ENCODE peak calls at places on chromosome 5, in six cellular contexts. One of them, this sample, is unnamed.

GRCh38 chr5:173454764-173455598 is 126.8 kb upstream of the STC2 start:
- DNase-seq in GM12864: no peak
- DNase-seq in fibroblast of lung: peak
- DNase-seq in hepatocyte: peak
- DNase-seq in SK-N-SH: no peak
- DNase-seq in cardiac muscle cell: peak
- DNase-seq in this sample: no peak

GRCh38 chr5:15183520-15183919 is 311.9 kb upstream of the ANKH start:
- DNase-seq in GM12864: no peak
- DNase-seq in fibroblast of lung: no peak
- DNase-seq in hepatocyte: no peak
- DNase-seq in SK-N-SH: no peak
- DNase-seq in cardiac muscle cell: peak
- DNase-seq in this sample: no peak

GRCh38 chr5:135541969-135542502 is 6.3 kb upstream of the NEUROG1 start:
- DNase-seq in GM12864: no peak
- DNase-seq in fibroblast of lung: no peak
- DNase-seq in hepatocyte: no peak
- DNase-seq in SK-N-SH: no peak
- DNase-seq in cardiac muscle cell: no peak
- DNase-seq in this sample: no peak

GRCh38 chr5:139747583-139748504 is 47.8 kb upstream of the PSD2 start:
- DNase-seq in GM12864: no peak
- DNase-seq in fibroblast of lung: peak
- DNase-seq in hepatocyte: peak
- DNase-seq in SK-N-SH: peak
- DNase-seq in cardiac muscle cell: peak
- DNase-seq in this sample: peak

GRCh38 chr5:141762790-141763368 is 80.8 kb upstream of the ARAP3 start:
- DNase-seq in GM12864: no peak
- DNase-seq in fibroblast of lung: no peak
- DNase-seq in hepatocyte: no peak
- DNase-seq in SK-N-SH: no peak
- DNase-seq in cardiac muscle cell: peak
- DNase-seq in this sample: no peak

GRCh38 chr5:158741296-158741695 is 358.4 kb downstream of the EBF1 start:
- DNase-seq in GM12864: no peak
- DNase-seq in fibroblast of lung: no peak
- DNase-seq in hepatocyte: no peak
- DNase-seq in SK-N-SH: no peak
- DNase-seq in cardiac muscle cell: no peak
- DNase-seq in this sample: no peak

GRCh38 chr5:6317133-6317532 is 61.2 kb downstream of the MED10 start:
- DNase-seq in GM12864: no peak
- DNase-seq in fibroblast of lung: no peak
- DNase-seq in hepatocyte: no peak
- DNase-seq in SK-N-SH: no peak
- DNase-seq in cardiac muscle cell: no peak
- DNase-seq in this sample: no peak

GRCh38 chr5:139394123-139394653 is 716 bp downstream of the PROB1 start:
- DNase-seq in GM12864: no peak
- DNase-seq in fibroblast of lung: no peak
- DNase-seq in hepatocyte: peak
- DNase-seq in SK-N-SH: peak
- DNase-seq in cardiac muscle cell: peak
- DNase-seq in this sample: peak

GRCh38 chr5:142584843-142585242 is 101.0 kb downstream of the FGF1 start:
- DNase-seq in GM12864: no peak
- DNase-seq in fibroblast of lung: peak
- DNase-seq in hepatocyte: no peak
- DNase-seq in SK-N-SH: no peak
- DNase-seq in cardiac muscle cell: peak
- DNase-seq in this sample: no peak

GRCh38 chr5:151890299-151890698 is 34.4 kb downstream of the GLRA1 start:
- DNase-seq in GM12864: no peak
- DNase-seq in fibroblast of lung: no peak
- DNase-seq in hepatocyte: no peak
- DNase-seq in SK-N-SH: no peak
- DNase-seq in cardiac muscle cell: no peak
- DNase-seq in this sample: no peak

GRCh38 chr5:138464018-138464387 is 1.3 kb upstream of the EGR1 start:
- DNase-seq in GM12864: peak
- DNase-seq in fibroblast of lung: peak
- DNase-seq in hepatocyte: peak
- DNase-seq in SK-N-SH: peak
- DNase-seq in cardiac muscle cell: peak
- DNase-seq in this sample: peak

GRCh38 chr5:56310711-56311204 is 77.6 kb upstream of the ANKRD55 start:
- DNase-seq in GM12864: no peak
- DNase-seq in fibroblast of lung: peak
- DNase-seq in hepatocyte: no peak
- DNase-seq in SK-N-SH: peak
- DNase-seq in cardiac muscle cell: peak
- DNase-seq in this sample: no peak

GRCh38 chr5:169650701-169651331 is 13.7 kb downstream of the DOCK2 start:
- DNase-seq in GM12864: peak
- DNase-seq in fibroblast of lung: peak
- DNase-seq in hepatocyte: no peak
- DNase-seq in SK-N-SH: no peak
- DNase-seq in cardiac muscle cell: peak
- DNase-seq in this sample: no peak

GRCh38 chr5:149549461-149550266 is 1.6 kb downstream of the CSNK1A1 start:
- DNase-seq in GM12864: peak
- DNase-seq in fibroblast of lung: peak
- DNase-seq in hepatocyte: peak
- DNase-seq in SK-N-SH: peak
- DNase-seq in cardiac muscle cell: peak
- DNase-seq in this sample: no peak

GRCh38 chr5:132830436-132831094 is at the start of gene SHROOM1:
- DNase-seq in GM12864: no peak
- DNase-seq in fibroblast of lung: peak
- DNase-seq in hepatocyte: peak
- DNase-seq in SK-N-SH: peak
- DNase-seq in cardiac muscle cell: peak
- DNase-seq in this sample: no peak

GRCh38 chr5:97406950-97407676 is 224.1 kb upstream of the RIOK2 start:
- DNase-seq in GM12864: no peak
- DNase-seq in fibroblast of lung: no peak
- DNase-seq in hepatocyte: no peak
- DNase-seq in SK-N-SH: no peak
- DNase-seq in cardiac muscle cell: no peak
- DNase-seq in this sample: no peak

GRCh38 chr5:133386662-133387061 is 225.7 kb downstream of the FSTL4 start:
- DNase-seq in GM12864: no peak
- DNase-seq in fibroblast of lung: no peak
- DNase-seq in hepatocyte: no peak
- DNase-seq in SK-N-SH: no peak
- DNase-seq in cardiac muscle cell: no peak
- DNase-seq in this sample: no peak

GRCh38 chr5:59335544-59335943 is 558.0 kb downstream of the PDE4D start:
- DNase-seq in GM12864: no peak
- DNase-seq in fibroblast of lung: no peak
- DNase-seq in hepatocyte: no peak
- DNase-seq in SK-N-SH: no peak
- DNase-seq in cardiac muscle cell: no peak
- DNase-seq in this sample: no peak

GRCh38 chr5:36422957-36423356 is 121.3 kb upstream of the RANBP3L start:
- DNase-seq in GM12864: no peak
- DNase-seq in fibroblast of lung: peak
- DNase-seq in hepatocyte: no peak
- DNase-seq in SK-N-SH: no peak
- DNase-seq in cardiac muscle cell: peak
- DNase-seq in this sample: no peak

GRCh38 chr5:157476699-157477408 is 16.8 kb downstream of the NIPAL4 start:
- DNase-seq in GM12864: no peak
- DNase-seq in fibroblast of lung: peak
- DNase-seq in hepatocyte: peak
- DNase-seq in SK-N-SH: peak
- DNase-seq in cardiac muscle cell: peak
- DNase-seq in this sample: no peak

GRCh38 chr5:32038537-32038936 is 135.6 kb downstream of the GOLPH3 start:
- DNase-seq in GM12864: no peak
- DNase-seq in fibroblast of lung: no peak
- DNase-seq in hepatocyte: no peak
- DNase-seq in SK-N-SH: no peak
- DNase-seq in cardiac muscle cell: no peak
- DNase-seq in this sample: no peak
- TF ChIP-seq CTCF in GM12864: no peak
- TF ChIP-seq CTCF in fibroblast of lung: no peak
- TF ChIP-seq CTCF in hepatocyte: no peak
- TF ChIP-seq CTCF in SK-N-SH: no peak
- TF ChIP-seq CTCF in cardiac muscle cell: peak
- TF ChIP-seq CTCF in this sample: no peak

DNA sequence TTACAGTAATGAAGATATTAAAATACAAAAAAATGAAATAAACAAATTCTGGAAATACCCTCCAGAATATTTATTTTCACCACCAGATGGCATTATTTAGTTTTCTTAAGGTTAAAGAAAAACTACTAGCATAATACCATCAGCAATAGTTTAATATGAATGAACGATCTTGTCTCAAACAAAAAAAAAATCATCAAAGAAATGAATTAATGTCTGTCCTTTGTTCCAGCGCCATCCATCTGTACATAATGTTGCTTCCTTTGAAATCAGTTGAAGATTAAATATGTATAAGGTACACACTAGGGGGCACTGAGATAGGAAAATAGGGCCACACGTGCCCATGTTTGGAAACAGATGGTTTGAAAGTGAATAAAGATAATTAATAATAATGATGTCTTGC is 84.9 kb upstream of the SLCO6A1 start:
- DNase-seq in GM12864: no peak
- DNase-seq in fibroblast of lung: no peak
- DNase-seq in hepatocyte: peak
- DNase-seq in SK-N-SH: peak
- DNase-seq in cardiac muscle cell: peak
- DNase-seq in this sample: no peak
- TF ChIP-seq CTCF in GM12864: no peak
- TF ChIP-seq CTCF in fibroblast of lung: peak
- TF ChIP-seq CTCF in hepatocyte: peak
- TF ChIP-seq CTCF in SK-N-SH: peak
- TF ChIP-seq CTCF in cardiac muscle cell: peak
- TF ChIP-seq CTCF in this sample: peak

GRCh38 chr5:147887026-147887627 is 8.6 kb downstream of the SCGB3A2 start:
- DNase-seq in GM12864: no peak
- DNase-seq in fibroblast of lung: no peak
- DNase-seq in hepatocyte: peak
- DNase-seq in SK-N-SH: peak
- DNase-seq in cardiac muscle cell: peak
- DNase-seq in this sample: no peak
- TF ChIP-seq CTCF in GM12864: peak
- TF ChIP-seq CTCF in fibroblast of lung: peak
- TF ChIP-seq CTCF in hepatocyte: peak
- TF ChIP-seq CTCF in SK-N-SH: peak
- TF ChIP-seq CTCF in cardiac muscle cell: peak
- TF ChIP-seq CTCF in this sample: no peak

DNA sequence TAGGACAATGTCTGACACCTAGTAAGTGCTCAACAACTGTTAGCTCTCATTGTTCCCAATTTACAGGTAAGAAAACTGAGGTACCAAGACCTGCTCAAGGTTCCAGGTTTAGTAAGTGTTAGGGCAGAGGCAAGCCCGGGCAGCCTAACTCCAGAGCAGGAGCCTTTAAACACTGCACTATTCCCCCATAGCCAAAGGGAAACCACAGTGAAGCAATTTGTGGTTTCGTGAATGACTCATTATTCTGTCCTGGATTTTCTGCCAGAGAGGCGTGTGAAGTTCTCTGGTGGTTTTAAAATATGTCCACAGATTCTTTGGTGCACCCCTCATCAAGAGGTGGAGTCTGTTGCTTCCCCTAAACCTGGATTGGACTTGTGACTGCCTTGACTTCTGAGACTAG is 1.0 kb upstream of the MCC start:
- DNase-seq in GM12864: no peak
- DNase-seq in fibroblast of lung: peak
- DNase-seq in hepatocyte: peak
- DNase-seq in SK-N-SH: peak
- DNase-seq in cardiac muscle cell: peak
- DNase-seq in this sample: no peak
- TF ChIP-seq CTCF in GM12864: no peak
- TF ChIP-seq CTCF in fibroblast of lung: no peak
- TF ChIP-seq CTCF in hepatocyte: no peak
- TF ChIP-seq CTCF in SK-N-SH: no peak
- TF ChIP-seq CTCF in cardiac muscle cell: no peak
- TF ChIP-seq CTCF in this sample: no peak

This sample was measured in natural killer cell.